ENCODE peak calls at places on chromosome 2, in seven cellular contexts. One of them, this sample, is unnamed.

GRCh38 chr2:9554841-9555337 is 741 bp downstream of the ADAM17 start:
- DNase-seq in HL-60: no peak
- DNase-seq in SJSA1: no peak
- DNase-seq in cardiac muscle cell: peak; percentile 94
- DNase-seq in heart left ventricle: peak; percentile 50
- DNase-seq in colonic mucosa: peak; percentile 66
- DNase-seq in brain microvascular endothelial cell: peak; percentile 75
- DNase-seq in this sample: no peak

GRCh38 chr2:100630473-100630977 is 67.7 kb downstream of the PDCL3 start:
- DNase-seq in HL-60: no peak
- DNase-seq in SJSA1: no peak
- DNase-seq in cardiac muscle cell: no peak
- DNase-seq in heart left ventricle: no peak
- DNase-seq in colonic mucosa: no peak
- DNase-seq in brain microvascular endothelial cell: peak; percentile 19
- DNase-seq in this sample: no peak

GRCh38 chr2:152120430-152120829 is 21.6 kb upstream of the CACNB4 start:
- DNase-seq in HL-60: no peak
- DNase-seq in SJSA1: no peak
- DNase-seq in cardiac muscle cell: no peak
- DNase-seq in heart left ventricle: no peak
- DNase-seq in colonic mucosa: no peak
- DNase-seq in brain microvascular endothelial cell: no peak
- DNase-seq in this sample: no peak

GRCh38 chr2:195411219-195411687 is 245.8 kb upstream of the SLC39A10 start:
- DNase-seq in HL-60: no peak
- DNase-seq in SJSA1: peak; percentile 57
- DNase-seq in cardiac muscle cell: peak; percentile 21
- DNase-seq in heart left ventricle: no peak
- DNase-seq in colonic mucosa: no peak
- DNase-seq in brain microvascular endothelial cell: peak; percentile 46
- DNase-seq in this sample: no peak

GRCh38 chr2:230570987-230571386 is 141.7 kb upstream of the CAB39 start:
- DNase-seq in HL-60: no peak
- DNase-seq in SJSA1: no peak
- DNase-seq in cardiac muscle cell: no peak
- DNase-seq in heart left ventricle: no peak
- DNase-seq in colonic mucosa: no peak
- DNase-seq in brain microvascular endothelial cell: no peak
- DNase-seq in this sample: no peak

GRCh38 chr2:17643031-17643615 is 102.6 kb downstream of the VSNL1 start:
- DNase-seq in HL-60: peak; percentile 69
- DNase-seq in SJSA1: peak; percentile 68
- DNase-seq in cardiac muscle cell: peak; percentile 93
- DNase-seq in heart left ventricle: peak; percentile 50
- DNase-seq in colonic mucosa: no peak
- DNase-seq in brain microvascular endothelial cell: peak; percentile 95
- DNase-seq in this sample: no peak

GRCh38 chr2:224357098-224357901 is 44.6 kb downstream of the FAM124B start:
- DNase-seq in HL-60: peak; percentile 26
- DNase-seq in SJSA1: peak; percentile 44
- DNase-seq in cardiac muscle cell: peak; percentile 75
- DNase-seq in heart left ventricle: no peak
- DNase-seq in colonic mucosa: peak; percentile 76
- DNase-seq in brain microvascular endothelial cell: peak; percentile 52
- DNase-seq in this sample: no peak

GRCh38 chr2:12261993-12262680 is 454.6 kb upstream of the TRIB2 start:
- DNase-seq in HL-60: no peak
- DNase-seq in SJSA1: no peak
- DNase-seq in cardiac muscle cell: no peak
- DNase-seq in heart left ventricle: no peak
- DNase-seq in colonic mucosa: no peak
- DNase-seq in brain microvascular endothelial cell: no peak
- DNase-seq in this sample: no peak

GRCh38 chr2:237736783-237737182 is 61.8 kb upstream of the RBM44 start:
- DNase-seq in HL-60: no peak
- DNase-seq in SJSA1: no peak
- DNase-seq in cardiac muscle cell: no peak
- DNase-seq in heart left ventricle: no peak
- DNase-seq in colonic mucosa: no peak
- DNase-seq in brain microvascular endothelial cell: no peak
- DNase-seq in this sample: no peak

GRCh38 chr2:108573070-108573469 is 38.8 kb downstream of the LIMS1 start:
- DNase-seq in HL-60: no peak
- DNase-seq in SJSA1: no peak
- DNase-seq in cardiac muscle cell: peak; percentile 82
- DNase-seq in heart left ventricle: no peak
- DNase-seq in colonic mucosa: no peak
- DNase-seq in brain microvascular endothelial cell: no peak
- DNase-seq in this sample: no peak

GRCh38 chr2:28606986-28607441 is 111.2 kb downstream of the PLB1 start:
- DNase-seq in HL-60: no peak
- DNase-seq in SJSA1: peak; percentile 93
- DNase-seq in cardiac muscle cell: no peak
- DNase-seq in heart left ventricle: peak; percentile 59
- DNase-seq in colonic mucosa: no peak
- DNase-seq in brain microvascular endothelial cell: no peak
- DNase-seq in this sample: peak; percentile 56

GRCh38 chr2:107986278-107987217 is at the start of gene SLC5A7:
- DNase-seq in HL-60: no peak
- DNase-seq in SJSA1: no peak
- DNase-seq in cardiac muscle cell: no peak
- DNase-seq in heart left ventricle: no peak
- DNase-seq in colonic mucosa: no peak
- DNase-seq in brain microvascular endothelial cell: no peak
- DNase-seq in this sample: no peak

GRCh38 chr2:112032615-112033457 is 22.2 kb upstream of the TMEM87B start:
- DNase-seq in HL-60: peak; percentile 44
- DNase-seq in SJSA1: no peak
- DNase-seq in cardiac muscle cell: peak; percentile 89
- DNase-seq in heart left ventricle: peak; percentile 38
- DNase-seq in colonic mucosa: peak; percentile 52
- DNase-seq in brain microvascular endothelial cell: peak; percentile 73
- DNase-seq in this sample: peak; percentile 83

GRCh38 chr2:64773461-64774118 is 119.9 kb upstream of the SERTAD2 start:
- DNase-seq in HL-60: no peak
- DNase-seq in SJSA1: no peak
- DNase-seq in cardiac muscle cell: no peak
- DNase-seq in heart left ventricle: no peak
- DNase-seq in colonic mucosa: no peak
- DNase-seq in brain microvascular endothelial cell: no peak
- DNase-seq in this sample: no peak

GRCh38 chr2:202588647-202589581 is 45.9 kb upstream of the FAM117B start:
- DNase-seq in HL-60: peak; percentile 22
- DNase-seq in SJSA1: peak; percentile 57
- DNase-seq in cardiac muscle cell: peak; percentile 79
- DNase-seq in heart left ventricle: peak; percentile 75
- DNase-seq in colonic mucosa: peak; percentile 79
- DNase-seq in brain microvascular endothelial cell: peak; percentile 58
- DNase-seq in this sample: peak; percentile 80

GRCh38 chr2:24261441-24261840 is 86.6 kb downstream of the FAM228A start:
- DNase-seq in HL-60: no peak
- DNase-seq in SJSA1: no peak
- DNase-seq in cardiac muscle cell: peak; percentile 7
- DNase-seq in heart left ventricle: no peak
- DNase-seq in colonic mucosa: no peak
- DNase-seq in brain microvascular endothelial cell: no peak
- DNase-seq in this sample: no peak

GRCh38 chr2:79040967-79041582 is 15.6 kb downstream of the REG3G start:
- DNase-seq in HL-60: no peak
- DNase-seq in SJSA1: no peak
- DNase-seq in cardiac muscle cell: no peak
- DNase-seq in heart left ventricle: no peak
- DNase-seq in colonic mucosa: no peak
- DNase-seq in brain microvascular endothelial cell: no peak
- DNase-seq in this sample: no peak

GRCh38 chr2:175929850-175930249 is 72.2 kb downstream of the LNPK start:
- DNase-seq in HL-60: no peak
- DNase-seq in SJSA1: no peak
- DNase-seq in cardiac muscle cell: peak; percentile 6
- DNase-seq in heart left ventricle: no peak
- DNase-seq in colonic mucosa: no peak
- DNase-seq in brain microvascular endothelial cell: peak; percentile 49
- DNase-seq in this sample: no peak

GRCh38 chr2:25215948-25216679 is 47.7 kb upstream of the POMC start:
- DNase-seq in HL-60: peak; percentile 49
- DNase-seq in SJSA1: peak; percentile 49
- DNase-seq in cardiac muscle cell: peak; percentile 91
- DNase-seq in heart left ventricle: peak; percentile 86
- DNase-seq in colonic mucosa: peak; percentile 80
- DNase-seq in brain microvascular endothelial cell: no peak
- DNase-seq in this sample: peak; percentile 88

GRCh38 chr2:233034-233433 is 30.8 kb downstream of the SH3YL1 start:
- DNase-seq in HL-60: no peak
- DNase-seq in SJSA1: no peak
- DNase-seq in cardiac muscle cell: no peak
- DNase-seq in heart left ventricle: no peak
- DNase-seq in colonic mucosa: no peak
- DNase-seq in brain microvascular endothelial cell: no peak
- DNase-seq in this sample: no peak

GRCh38 chr2:56357655-56358295 is 174.0 kb downstream of the CCDC85A start:
- DNase-seq in HL-60: no peak
- DNase-seq in SJSA1: no peak
- DNase-seq in cardiac muscle cell: no peak
- DNase-seq in heart left ventricle: no peak
- DNase-seq in colonic mucosa: no peak
- DNase-seq in brain microvascular endothelial cell: no peak
- DNase-seq in this sample: no peak

GRCh38 chr2:229261599-229261998 is 9.5 kb downstream of the PID1 start:
- DNase-seq in HL-60: no peak
- DNase-seq in SJSA1: no peak
- DNase-seq in cardiac muscle cell: no peak
- DNase-seq in heart left ventricle: no peak
- DNase-seq in colonic mucosa: no peak
- DNase-seq in brain microvascular endothelial cell: no peak
- DNase-seq in this sample: peak; percentile 57
- H3K27ac ChIP-seq in HL-60: no peak overlapping the region
- H3K27ac ChIP-seq in SJSA1: no peak overlapping the region
- H3K27ac ChIP-seq in cardiac muscle cell: no peak overlapping the region
- H3K27ac ChIP-seq in heart left ventricle: no peak overlapping the region
- H3K27ac ChIP-seq in colonic mucosa: no peak overlapping the region
- H3K27ac ChIP-seq in brain microvascular endothelial cell: no peak overlapping the region
- H3K27ac ChIP-seq in this sample: no peak overlapping the region

GRCh38 chr2:219332542-219332941 is at the start of gene RESP18:
- DNase-seq in HL-60: no peak
- DNase-seq in SJSA1: no peak
- DNase-seq in cardiac muscle cell: no peak
- DNase-seq in heart left ventricle: no peak
- DNase-seq in colonic mucosa: no peak
- DNase-seq in brain microvascular endothelial cell: no peak
- DNase-seq in this sample: no peak

GRCh38 chr2:219331560-219332213 is 857 bp downstream of the RESP18 start:
- DNase-seq in HL-60: no peak
- DNase-seq in SJSA1: no peak
- DNase-seq in cardiac muscle cell: peak; percentile 58
- DNase-seq in heart left ventricle: peak; percentile 38
- DNase-seq in colonic mucosa: no peak
- DNase-seq in brain microvascular endothelial cell: peak; percentile 18
- DNase-seq in this sample: peak; percentile 82

DNA sequence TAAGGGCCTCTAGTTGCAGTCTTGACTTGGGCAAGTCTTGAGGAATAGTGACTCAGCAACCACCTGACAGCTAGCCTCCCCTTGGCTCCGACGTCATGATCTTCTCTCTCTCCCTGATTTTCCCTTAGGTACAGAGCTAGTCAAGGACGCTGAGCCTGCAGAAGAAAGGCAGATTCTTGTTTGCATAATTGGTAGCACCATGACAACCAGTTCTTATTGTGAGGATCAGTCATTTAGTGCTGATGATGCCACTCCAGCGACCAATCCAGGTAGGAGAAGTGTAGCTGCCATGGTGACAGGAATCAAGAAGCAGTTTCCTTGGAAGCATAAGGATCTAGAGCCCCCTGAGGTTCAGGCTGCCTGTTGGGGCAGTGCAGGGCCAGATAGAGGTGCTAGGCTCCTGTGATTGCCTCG is 2.8 kb upstream of the RESP18 start:
- DNase-seq in HL-60: no peak
- DNase-seq in SJSA1: no peak
- DNase-seq in cardiac muscle cell: no peak
- DNase-seq in heart left ventricle: no peak
- DNase-seq in colonic mucosa: no peak
- DNase-seq in brain microvascular endothelial cell: no peak
- DNase-seq in this sample: no peak
- H3K27me3 ChIP-seq in HL-60: peaks cover 17% of the 10 kb centered on the region
- H3K27me3 ChIP-seq in SJSA1: peaks cover 22% of the 10 kb centered on the region
- H3K27me3 ChIP-seq in cardiac muscle cell: peaks cover 95% of the 10 kb centered on the region
- H3K27me3 ChIP-seq in heart left ventricle: peaks cover 40% of the 10 kb centered on the region
- H3K27me3 ChIP-seq in colonic mucosa: peaks cover 15% of the 10 kb centered on the region
- H3K27me3 ChIP-seq in brain microvascular endothelial cell: peaks cover 34% of the 10 kb centered on the region
- H3K27me3 ChIP-seq in this sample: no peaks in the 10 kb centered on the region

GRCh38 chr2:145592362-145592761 is 1072.4 kb upstream of the ZEB2 start:
- DNase-seq in HL-60: no peak
- DNase-seq in SJSA1: no peak
- DNase-seq in cardiac muscle cell: peak; percentile 21
- DNase-seq in heart left ventricle: no peak
- DNase-seq in colonic mucosa: no peak
- DNase-seq in brain microvascular endothelial cell: no peak
- DNase-seq in this sample: no peak
- H3K27ac ChIP-seq in HL-60: no peak overlapping the region
- H3K27ac ChIP-seq in SJSA1: no peak overlapping the region
- H3K27ac ChIP-seq in cardiac muscle cell: no peak overlapping the region
- H3K27ac ChIP-seq in heart left ventricle: no peak overlapping the region
- H3K27ac ChIP-seq in colonic mucosa: no peak overlapping the region
- H3K27ac ChIP-seq in brain microvascular endothelial cell: no peak overlapping the region
- H3K27ac ChIP-seq in this sample: no peak overlapping the region

GRCh38 chr2:54966837-54967236 is 83.4 kb downstream of the RTN4 start:
- DNase-seq in HL-60: no peak
- DNase-seq in SJSA1: no peak
- DNase-seq in cardiac muscle cell: no peak
- DNase-seq in heart left ventricle: no peak
- DNase-seq in colonic mucosa: no peak
- DNase-seq in brain microvascular endothelial cell: no peak
- DNase-seq in this sample: no peak

GRCh38 chr2:54966165-54966819 is 84.0 kb downstream of the RTN4 start:
- DNase-seq in HL-60: no peak
- DNase-seq in SJSA1: no peak
- DNase-seq in cardiac muscle cell: no peak
- DNase-seq in heart left ventricle: no peak
- DNase-seq in colonic mucosa: no peak
- DNase-seq in brain microvascular endothelial cell: no peak
- DNase-seq in this sample: no peak

GRCh38 chr2:54967269-54967668 is 83.0 kb downstream of the RTN4 start:
- DNase-seq in HL-60: no peak
- DNase-seq in SJSA1: no peak
- DNase-seq in cardiac muscle cell: no peak
- DNase-seq in heart left ventricle: no peak
- DNase-seq in colonic mucosa: no peak
- DNase-seq in brain microvascular endothelial cell: no peak
- DNase-seq in this sample: no peak

GRCh38 chr2:54964271-54964670 is 86.0 kb downstream of the RTN4 start:
- DNase-seq in HL-60: no peak
- DNase-seq in SJSA1: no peak
- DNase-seq in cardiac muscle cell: no peak
- DNase-seq in heart left ventricle: no peak
- DNase-seq in colonic mucosa: no peak
- DNase-seq in brain microvascular endothelial cell: no peak
- DNase-seq in this sample: no peak

DNA sequence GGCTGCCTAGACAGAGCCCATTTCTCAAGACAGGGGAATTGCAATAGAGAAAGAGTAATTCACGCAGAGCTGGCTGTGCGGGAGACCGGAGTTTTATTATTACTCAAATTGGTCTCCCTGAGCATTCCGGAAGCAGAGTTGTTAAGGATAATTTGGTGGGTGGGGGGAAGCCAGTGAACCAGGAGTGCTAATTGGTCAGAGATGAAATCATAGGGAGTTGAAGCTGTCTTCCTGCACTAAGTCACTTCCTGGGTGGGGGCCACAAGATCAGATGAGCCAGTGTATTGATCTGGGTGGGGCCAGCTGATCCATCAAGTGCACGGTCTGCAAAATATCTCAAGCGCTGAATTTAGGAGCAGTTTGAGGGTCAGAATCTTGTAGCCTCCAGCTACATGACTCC is 84.8 kb downstream of the RTN4 start:
- DNase-seq in HL-60: no peak
- DNase-seq in SJSA1: no peak
- DNase-seq in cardiac muscle cell: no peak
- DNase-seq in heart left ventricle: no peak
- DNase-seq in colonic mucosa: no peak
- DNase-seq in brain microvascular endothelial cell: no peak
- DNase-seq in this sample: no peak
- H3K27me3 ChIP-seq in HL-60: no peaks in the 10 kb centered on the region
- H3K27me3 ChIP-seq in SJSA1: no peaks in the 10 kb centered on the region
- H3K27me3 ChIP-seq in cardiac muscle cell: peaks cover 68% of the 10 kb centered on the region
- H3K27me3 ChIP-seq in heart left ventricle: no peaks in the 10 kb centered on the region
- H3K27me3 ChIP-seq in colonic mucosa: no peaks in the 10 kb centered on the region
- H3K27me3 ChIP-seq in brain microvascular endothelial cell: no peaks in the 10 kb centered on the region
- H3K27me3 ChIP-seq in this sample: no peaks in the 10 kb centered on the region